ENCODE peak calls at places on chromosome 9, in five cellular contexts. One of them, this sample, is unnamed.

GRCh38 chr9:112334319-112334828 is 955 bp upstream of the PTBP3 start:
- DNase-seq in HepG2: peak; percentile 35
- DNase-seq in transverse colon: peak; percentile 20
- DNase-seq in fibroblast of the aortic adventitia: peak; percentile 50
- DNase-seq in epithelial cell of esophagus: peak; percentile 45
- DNase-seq in this sample: peak; percentile 25

GRCh38 chr9:5326893-5327548 is 12.7 kb downstream of the RLN1 start:
- DNase-seq in HepG2: peak; percentile 1
- DNase-seq in transverse colon: no peak
- DNase-seq in fibroblast of the aortic adventitia: no peak
- DNase-seq in epithelial cell of esophagus: peak; percentile 51
- DNase-seq in this sample: no peak

GRCh38 chr9:6715755-6716643 is 41.8 kb upstream of the KDM4C start:
- DNase-seq in HepG2: peak; percentile 79
- DNase-seq in transverse colon: peak; percentile 85
- DNase-seq in epithelial cell of esophagus: peak; percentile 29
- DNase-seq in fibroblast of the aortic adventitia: no peak
- DNase-seq in this sample: peak; percentile 7

GRCh38 chr9:81685763-81686613 is 3.4 kb downstream of the TLE1 start:
- DNase-seq in HepG2: peak; percentile 46
- DNase-seq in transverse colon: no peak
- DNase-seq in fibroblast of the aortic adventitia: peak; percentile 56
- DNase-seq in epithelial cell of esophagus: peak; percentile 14
- DNase-seq in this sample: peak; percentile 73

GRCh38 chr9:120777229-120777628 is 16.0 kb downstream of the FBXW2 start:
- DNase-seq in HepG2: no peak
- DNase-seq in epithelial cell of esophagus: no peak
- DNase-seq in fibroblast of the aortic adventitia: no peak
- DNase-seq in transverse colon: no peak
- DNase-seq in this sample: no peak

GRCh38 chr9:124873664-124874063 is 11.7 kb downstream of the ARPC5L start:
- DNase-seq in epithelial cell of esophagus: peak; percentile 65
- DNase-seq in transverse colon: no peak
- DNase-seq in fibroblast of the aortic adventitia: no peak
- DNase-seq in HepG2: no peak
- DNase-seq in this sample: no peak

GRCh38 chr9:94014066-94014654 is 59.0 kb upstream of the BARX1 start:
- DNase-seq in HepG2: peak; percentile 41
- DNase-seq in transverse colon: no peak
- DNase-seq in epithelial cell of esophagus: peak; percentile 50
- DNase-seq in fibroblast of the aortic adventitia: peak; percentile 64
- DNase-seq in this sample: peak; percentile 32

GRCh38 chr9:7033611-7034010 is 275.8 kb downstream of the KDM4C start:
- DNase-seq in fibroblast of the aortic adventitia: no peak
- DNase-seq in HepG2: no peak
- DNase-seq in epithelial cell of esophagus: no peak
- DNase-seq in transverse colon: no peak
- DNase-seq in this sample: no peak

GRCh38 chr9:22008662-22009562 is at the start of gene CDKN2B:
- DNase-seq in fibroblast of the aortic adventitia: peak; percentile 98
- DNase-seq in epithelial cell of esophagus: peak; percentile 96
- DNase-seq in HepG2: peak; percentile 85
- DNase-seq in transverse colon: peak; percentile 97
- DNase-seq in this sample: peak; percentile 96

GRCh38 chr9:68704804-68705635 is at the start of gene PIP5K1B:
- DNase-seq in fibroblast of the aortic adventitia: peak; percentile 22
- DNase-seq in transverse colon: peak; percentile 90
- DNase-seq in HepG2: peak; percentile 70
- DNase-seq in epithelial cell of esophagus: peak; percentile 86
- DNase-seq in this sample: peak; percentile 34
- TF ChIP-seq CTCF in fibroblast of the aortic adventitia: no peak
- TF ChIP-seq CTCF in transverse colon: no peak
- TF ChIP-seq CTCF in HepG2: peak; percentile 57
- TF ChIP-seq CTCF in epithelial cell of esophagus: no peak
- TF ChIP-seq CTCF in this sample: no peak

DNA sequence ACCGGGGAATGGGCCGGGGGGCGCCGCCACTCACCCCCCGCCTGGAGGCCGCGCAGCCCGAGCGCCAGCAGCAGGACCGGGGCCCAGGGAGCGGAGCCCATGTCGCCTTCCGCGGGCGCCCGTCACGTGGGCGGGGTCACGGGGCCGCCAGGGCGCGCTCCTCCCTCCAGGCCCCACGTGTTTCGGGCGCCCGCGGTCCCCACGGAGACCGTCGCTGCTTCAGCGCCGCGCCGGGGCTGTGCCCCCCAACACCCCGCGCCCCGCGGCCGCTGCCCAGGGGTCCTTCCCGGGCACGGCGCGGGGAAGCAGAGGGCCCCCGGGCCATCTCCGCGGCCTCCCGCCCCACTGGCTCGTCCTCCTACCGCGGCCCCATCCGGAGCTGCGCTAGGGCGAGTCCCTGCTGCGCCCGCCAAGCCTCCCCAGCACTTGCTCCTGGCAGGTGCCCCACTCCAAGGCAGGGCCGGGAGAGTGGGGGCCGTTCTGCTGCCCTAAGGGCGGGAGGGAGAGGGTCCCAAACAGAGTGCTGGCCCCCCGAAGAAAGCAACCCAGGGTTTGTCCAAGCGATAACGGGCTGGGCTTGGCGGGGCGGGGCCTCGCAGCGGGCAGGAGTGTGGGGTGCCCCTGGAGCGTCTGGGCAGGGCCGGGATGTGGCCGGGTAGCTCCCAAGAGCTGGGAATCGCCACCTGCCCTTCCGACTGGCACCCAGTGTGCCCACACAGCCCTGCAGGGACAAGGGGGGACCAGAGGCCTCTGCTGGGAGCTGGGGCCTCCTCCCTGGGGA is at the start of gene DPP7:
- DNase-seq in fibroblast of the aortic adventitia: peak; percentile 27
- DNase-seq in epithelial cell of esophagus: peak; percentile 48
- DNase-seq in HepG2: no peak
- DNase-seq in transverse colon: peak; percentile 80
- DNase-seq in this sample: peak; percentile 40
- H3K4me3 ChIP-seq in fibroblast of the aortic adventitia: peak within 1 kb of the TSS; percentile 69
- H3K4me3 ChIP-seq in epithelial cell of esophagus: peak within 1 kb of the TSS; percentile 48
- H3K4me3 ChIP-seq in HepG2: no peak within 1 kb of the TSS
- H3K4me3 ChIP-seq in transverse colon: peak within 1 kb of the TSS; percentile 69
- H3K4me3 ChIP-seq in this sample: peak within 1 kb of the TSS; percentile 57

DNA sequence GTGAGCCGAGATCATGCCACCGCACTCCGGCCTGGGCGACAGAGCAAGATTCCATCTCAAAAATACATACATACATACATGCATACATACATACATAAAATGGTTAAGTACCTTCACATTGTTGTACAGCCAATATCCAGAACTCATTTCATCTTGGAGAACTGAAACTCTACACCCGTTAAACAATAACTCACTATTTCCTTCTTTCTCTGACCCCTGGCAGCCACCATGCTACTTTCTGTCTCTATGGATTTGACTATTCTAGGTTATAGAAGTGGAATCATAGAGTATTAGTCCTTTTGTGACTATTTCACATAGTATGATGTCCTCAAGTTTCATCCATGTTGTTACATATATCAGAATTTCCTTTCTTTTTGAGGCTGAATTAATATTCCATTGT is 9.6 kb upstream of the KIF27 start:
- DNase-seq in transverse colon: no peak
- DNase-seq in HepG2: no peak
- DNase-seq in fibroblast of the aortic adventitia: no peak
- DNase-seq in epithelial cell of esophagus: no peak
- DNase-seq in this sample: no peak
- TF ChIP-seq CTCF in transverse colon: no peak
- TF ChIP-seq CTCF in HepG2: no peak
- TF ChIP-seq CTCF in fibroblast of the aortic adventitia: no peak
- TF ChIP-seq CTCF in epithelial cell of esophagus: no peak
- TF ChIP-seq CTCF in this sample: no peak

GRCh38 chr9:105698348-105698747 is 4.0 kb downstream of the TMEM38B start:
- DNase-seq in epithelial cell of esophagus: no peak
- DNase-seq in HepG2: no peak
- DNase-seq in transverse colon: no peak
- DNase-seq in fibroblast of the aortic adventitia: no peak
- DNase-seq in this sample: no peak
- H3K4me3 ChIP-seq in epithelial cell of esophagus: no peak overlapping the region
- H3K4me3 ChIP-seq in HepG2: no peak overlapping the region
- H3K4me3 ChIP-seq in transverse colon: no peak overlapping the region
- H3K4me3 ChIP-seq in fibroblast of the aortic adventitia: no peak overlapping the region
- H3K4me3 ChIP-seq in this sample: no peak overlapping the region

GRCh38 chr9:37994639-37995347 is 74.2 kb downstream of the SHB start:
- DNase-seq in fibroblast of the aortic adventitia: no peak
- DNase-seq in epithelial cell of esophagus: peak; percentile 72
- DNase-seq in HepG2: no peak
- DNase-seq in transverse colon: peak; percentile 55
- DNase-seq in this sample: peak; percentile 77
- TF ChIP-seq CTCF in fibroblast of the aortic adventitia: no peak
- TF ChIP-seq CTCF in epithelial cell of esophagus: no peak
- TF ChIP-seq CTCF in HepG2: no peak
- TF ChIP-seq CTCF in transverse colon: no peak
- TF ChIP-seq CTCF in this sample: no peak

This sample was measured in AG10803.